ENCODE peak calls at places on chromosomes 16 and 17, in nine cellular contexts. One of them, this sample, is unnamed.

GRCh38 chr16:17578921-17579876 is 108.4 kb upstream of the XYLT1 start:
- DNase-seq in HepG2: peak
- DNase-seq in SK-N-MC: peak
- DNase-seq in fibroblast of lung: peak
- DNase-seq in neural progenitor cell: peak
- DNase-seq in endothelial cell of umbilical vein: peak
- DNase-seq in hepatocyte: peak
- DNase-seq in MM.1S: peak
- DNase-seq in PC-3: peak
- DNase-seq in this sample: peak

GRCh38 chr17:17700251-17700969 is 19.2 kb downstream of the RAI1 start:
- DNase-seq in SK-N-MC: no peak
- DNase-seq in fibroblast of lung: no peak
- DNase-seq in hepatocyte: no peak
- DNase-seq in endothelial cell of umbilical vein: no peak
- DNase-seq in HepG2: no peak
- DNase-seq in neural progenitor cell: peak
- DNase-seq in MM.1S: no peak
- DNase-seq in PC-3: no peak
- DNase-seq in this sample: no peak

GRCh38 chr17:69448431-69449102 is 34.1 kb downstream of the MAP2K6 start:
- DNase-seq in fibroblast of lung: peak
- DNase-seq in SK-N-MC: no peak
- DNase-seq in hepatocyte: no peak
- DNase-seq in MM.1S: no peak
- DNase-seq in endothelial cell of umbilical vein: peak
- DNase-seq in PC-3: no peak
- DNase-seq in neural progenitor cell: peak
- DNase-seq in HepG2: no peak
- DNase-seq in this sample: no peak

GRCh38 chr17:66427134-66427533 is 124.7 kb downstream of the PRKCA start:
- DNase-seq in fibroblast of lung: no peak
- DNase-seq in PC-3: no peak
- DNase-seq in MM.1S: no peak
- DNase-seq in SK-N-MC: no peak
- DNase-seq in hepatocyte: no peak
- DNase-seq in neural progenitor cell: no peak
- DNase-seq in endothelial cell of umbilical vein: no peak
- DNase-seq in HepG2: no peak
- DNase-seq in this sample: no peak

GRCh38 chr17:80274317-80274716 is 13.7 kb downstream of the RNF213 start:
- DNase-seq in fibroblast of lung: no peak
- DNase-seq in HepG2: no peak
- DNase-seq in SK-N-MC: no peak
- DNase-seq in MM.1S: no peak
- DNase-seq in hepatocyte: no peak
- DNase-seq in endothelial cell of umbilical vein: no peak
- DNase-seq in PC-3: no peak
- DNase-seq in neural progenitor cell: no peak
- DNase-seq in this sample: no peak

GRCh38 chr17:83032781-83033180 is 46.6 kb upstream of the METRNL start:
- DNase-seq in hepatocyte: no peak
- DNase-seq in neural progenitor cell: no peak
- DNase-seq in fibroblast of lung: no peak
- DNase-seq in MM.1S: no peak
- DNase-seq in endothelial cell of umbilical vein: no peak
- DNase-seq in SK-N-MC: no peak
- DNase-seq in HepG2: no peak
- DNase-seq in PC-3: no peak
- DNase-seq in this sample: no peak

GRCh38 chr16:50012182-50012581 is 12.8 kb upstream of the CNEP1R1 start:
- DNase-seq in endothelial cell of umbilical vein: no peak
- DNase-seq in HepG2: no peak
- DNase-seq in neural progenitor cell: no peak
- DNase-seq in hepatocyte: no peak
- DNase-seq in MM.1S: no peak
- DNase-seq in PC-3: no peak
- DNase-seq in fibroblast of lung: no peak
- DNase-seq in SK-N-MC: no peak
- DNase-seq in this sample: no peak

GRCh38 chr17:75525806-75526554 is 483 bp downstream of the LLGL2 start:
- DNase-seq in neural progenitor cell: peak
- DNase-seq in PC-3: peak
- DNase-seq in fibroblast of lung: no peak
- DNase-seq in HepG2: peak
- DNase-seq in SK-N-MC: no peak
- DNase-seq in endothelial cell of umbilical vein: no peak
- DNase-seq in hepatocyte: peak
- DNase-seq in MM.1S: no peak
- DNase-seq in this sample: no peak

GRCh38 chr17:64131606-64132270 is 1.8 kb upstream of the ERN1 start:
- DNase-seq in endothelial cell of umbilical vein: no peak
- DNase-seq in neural progenitor cell: no peak
- DNase-seq in hepatocyte: no peak
- DNase-seq in PC-3: no peak
- DNase-seq in SK-N-MC: no peak
- DNase-seq in fibroblast of lung: no peak
- DNase-seq in HepG2: no peak
- DNase-seq in MM.1S: peak
- DNase-seq in this sample: no peak

DNA sequence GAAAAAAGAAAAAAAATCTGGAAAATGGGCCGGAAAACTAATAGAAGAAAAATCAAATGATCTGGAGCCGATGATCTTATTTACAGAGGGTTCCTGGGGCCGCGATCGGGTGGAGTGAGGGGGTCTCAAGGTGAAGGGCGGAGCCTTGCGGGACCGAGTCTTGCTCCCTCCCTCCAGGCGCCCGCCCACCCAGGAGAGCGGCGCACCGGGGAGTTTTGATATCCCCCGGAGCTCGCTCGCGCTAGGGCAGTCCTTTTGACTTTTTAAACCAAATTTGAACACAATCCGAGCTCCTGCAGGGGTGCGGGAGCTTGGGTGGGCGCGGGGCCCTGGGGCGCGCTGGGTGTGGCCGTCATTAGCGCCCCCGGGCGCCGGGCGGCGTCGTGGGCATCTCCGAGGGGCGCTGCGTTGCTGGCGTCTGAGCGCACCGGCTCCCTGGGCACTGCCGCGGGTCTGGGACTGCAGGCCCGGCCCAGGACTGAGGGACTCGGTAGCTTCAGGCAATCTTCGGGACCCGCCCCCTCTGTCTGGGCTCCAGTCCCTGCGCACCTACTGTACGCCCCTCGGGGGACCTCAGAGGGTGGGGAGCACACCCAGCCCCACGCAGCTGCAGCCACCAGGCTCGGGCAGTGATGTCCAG is 10.9 kb downstream of the MAF start:
- DNase-seq in HepG2: no peak
- DNase-seq in hepatocyte: no peak
- DNase-seq in PC-3: no peak
- DNase-seq in SK-N-MC: no peak
- DNase-seq in neural progenitor cell: no peak
- DNase-seq in endothelial cell of umbilical vein: no peak
- DNase-seq in fibroblast of lung: no peak
- DNase-seq in MM.1S: no peak
- DNase-seq in this sample: no peak
- TF ChIP-seq EZH2 in HepG2: no peak
- TF ChIP-seq EZH2 in hepatocyte: no peak
- TF ChIP-seq EZH2 in PC-3: no peak
- TF ChIP-seq EZH2 in SK-N-MC: no peak
- TF ChIP-seq EZH2 in neural progenitor cell: no peak
- TF ChIP-seq EZH2 in endothelial cell of umbilical vein: no peak
- TF ChIP-seq EZH2 in fibroblast of lung: no peak
- TF ChIP-seq EZH2 in MM.1S: no peak
- TF ChIP-seq EZH2 in this sample: no peak

DNA sequence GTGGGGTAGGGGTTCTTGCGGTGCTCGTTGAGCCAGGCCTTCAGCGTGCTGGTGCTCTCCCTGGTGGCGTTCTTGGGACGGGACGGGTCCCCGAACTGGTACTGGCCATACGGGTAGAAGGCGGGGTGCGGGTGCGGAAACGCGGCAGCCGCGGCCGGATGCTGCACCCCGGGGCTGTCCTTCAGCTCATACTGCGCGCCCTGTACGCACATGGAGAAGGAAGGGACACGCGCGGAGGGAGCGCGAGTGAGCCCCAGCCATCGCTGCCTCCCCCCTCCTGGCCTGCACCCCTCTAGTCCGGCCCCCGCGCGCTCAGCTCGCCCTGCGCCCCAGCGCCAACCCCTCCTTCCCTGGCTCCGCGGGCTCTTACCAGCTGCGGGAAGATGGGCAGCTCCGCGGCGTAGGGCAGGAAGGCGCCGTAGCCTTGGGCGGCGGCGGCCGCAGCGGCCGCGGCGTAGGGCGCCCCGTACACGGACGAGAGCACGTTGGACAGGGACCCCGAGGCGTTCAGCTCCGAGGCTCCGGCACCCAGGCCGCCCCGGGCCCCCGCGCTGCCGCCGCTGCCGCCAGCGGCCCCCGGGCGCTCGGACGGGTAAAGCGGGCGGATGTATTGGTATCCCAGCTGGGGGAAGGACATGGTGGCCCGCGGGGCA is 1.0 kb downstream of the IRX3 start:
- DNase-seq in hepatocyte: no peak
- DNase-seq in PC-3: no peak
- DNase-seq in SK-N-MC: no peak
- DNase-seq in neural progenitor cell: peak
- DNase-seq in HepG2: peak
- DNase-seq in MM.1S: no peak
- DNase-seq in fibroblast of lung: peak
- DNase-seq in endothelial cell of umbilical vein: no peak
- DNase-seq in this sample: peak
- TF ChIP-seq EZH2 in hepatocyte: no peak
- TF ChIP-seq EZH2 in PC-3: peak
- TF ChIP-seq EZH2 in SK-N-MC: no peak
- TF ChIP-seq EZH2 in neural progenitor cell: no peak
- TF ChIP-seq EZH2 in HepG2: no peak
- TF ChIP-seq EZH2 in MM.1S: no peak
- TF ChIP-seq EZH2 in fibroblast of lung: peak
- TF ChIP-seq EZH2 in endothelial cell of umbilical vein: peak
- TF ChIP-seq EZH2 in this sample: no peak

DNA sequence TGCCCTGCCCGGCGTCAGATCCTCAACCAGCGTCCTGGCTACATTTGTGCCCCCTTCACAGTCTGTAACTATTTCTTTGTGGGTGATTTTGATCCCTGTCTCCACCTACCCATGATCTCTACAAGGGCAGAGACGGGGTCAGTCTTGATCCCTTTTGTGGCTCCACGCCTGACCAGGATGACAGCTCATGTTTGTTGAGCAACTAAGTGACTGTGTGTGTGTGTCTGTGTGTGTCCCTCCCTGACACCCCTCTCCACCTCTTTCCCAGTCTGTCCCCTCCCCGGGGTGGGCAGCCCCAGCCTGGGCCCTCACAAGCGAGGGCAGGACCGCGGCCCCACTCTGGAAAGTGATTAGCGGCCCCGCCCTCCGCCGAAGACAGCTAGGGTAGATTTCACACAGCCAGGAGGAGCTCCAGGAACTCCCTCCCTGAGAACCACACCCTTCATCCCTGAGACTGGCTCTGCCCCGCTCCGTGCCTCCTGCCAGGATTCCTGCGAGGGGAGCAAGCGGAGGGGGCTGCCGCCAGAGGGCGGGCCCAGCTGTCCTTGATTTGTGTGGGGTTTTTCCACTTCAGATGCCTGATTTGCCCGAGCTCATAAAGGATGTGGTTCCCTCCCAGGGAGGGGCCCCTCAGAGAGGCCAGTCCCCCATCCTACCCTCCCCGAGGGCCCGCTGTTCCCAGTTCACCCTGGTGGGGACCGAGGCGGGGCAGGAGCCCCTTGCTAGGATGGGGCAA is 5.3 kb upstream of the HS3ST6 start:
- DNase-seq in HepG2: peak
- DNase-seq in neural progenitor cell: peak
- DNase-seq in MM.1S: no peak
- DNase-seq in hepatocyte: peak
- DNase-seq in SK-N-MC: peak
- DNase-seq in fibroblast of lung: peak
- DNase-seq in endothelial cell of umbilical vein: peak
- DNase-seq in PC-3: peak
- DNase-seq in this sample: no peak
- TF ChIP-seq EZH2 in HepG2: no peak
- TF ChIP-seq EZH2 in neural progenitor cell: peak
- TF ChIP-seq EZH2 in MM.1S: no peak
- TF ChIP-seq EZH2 in hepatocyte: no peak
- TF ChIP-seq EZH2 in SK-N-MC: no peak
- TF ChIP-seq EZH2 in fibroblast of lung: no peak
- TF ChIP-seq EZH2 in endothelial cell of umbilical vein: no peak
- TF ChIP-seq EZH2 in PC-3: no peak
- TF ChIP-seq EZH2 in this sample: no peak

DNA sequence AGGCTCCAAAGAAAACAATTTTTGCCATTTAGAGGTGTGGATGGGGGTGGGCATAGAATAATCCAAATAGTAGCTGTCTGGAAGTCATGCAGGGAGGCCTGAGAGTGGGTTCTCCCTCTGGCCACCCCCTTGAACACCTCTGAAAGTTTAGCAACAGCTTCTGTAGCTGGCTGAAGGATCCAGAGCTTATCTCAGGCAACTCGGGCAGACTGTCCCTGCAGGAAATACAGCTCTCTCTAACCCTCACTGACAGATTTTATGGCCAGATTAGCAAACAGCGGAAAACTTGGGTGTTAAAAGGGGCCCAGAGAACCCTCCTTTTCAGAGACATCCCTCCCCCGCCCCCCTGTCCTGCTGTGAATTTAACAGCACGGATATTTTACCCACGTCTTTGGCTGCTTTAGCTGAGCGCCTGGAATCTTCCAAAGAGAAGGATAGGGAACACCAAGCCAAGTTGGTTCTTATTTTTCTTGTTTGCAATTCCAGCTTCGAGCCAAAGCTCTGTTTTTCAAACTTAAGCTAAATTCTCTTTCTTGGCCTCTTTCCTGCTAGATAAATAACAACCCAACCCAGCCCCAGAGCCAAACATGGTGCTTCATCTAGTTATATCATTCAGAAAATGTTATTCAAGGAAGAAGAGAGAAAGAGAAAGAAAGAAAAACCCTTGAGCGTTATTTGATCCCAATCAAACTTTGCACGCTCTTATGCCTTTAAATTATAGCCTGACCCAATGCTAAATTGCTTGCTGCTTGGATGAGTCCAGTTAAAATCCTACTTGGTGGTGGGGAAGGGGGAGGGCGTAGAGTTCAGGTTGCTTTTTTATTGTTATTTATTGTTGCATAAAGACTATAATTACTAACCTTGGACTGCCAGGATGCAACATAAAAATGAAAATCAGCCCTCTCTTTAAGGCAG is 2.3 kb upstream of the HOXB2 start:
- DNase-seq in hepatocyte: peak
- DNase-seq in HepG2: no peak
- DNase-seq in MM.1S: no peak
- DNase-seq in SK-N-MC: peak
- DNase-seq in endothelial cell of umbilical vein: peak
- DNase-seq in PC-3: no peak
- DNase-seq in neural progenitor cell: no peak
- DNase-seq in fibroblast of lung: peak
- DNase-seq in this sample: no peak
- TF ChIP-seq EZH2 in hepatocyte: peak
- TF ChIP-seq EZH2 in HepG2: no peak
- TF ChIP-seq EZH2 in MM.1S: no peak
- TF ChIP-seq EZH2 in SK-N-MC: no peak
- TF ChIP-seq EZH2 in endothelial cell of umbilical vein: no peak
- TF ChIP-seq EZH2 in PC-3: no peak
- TF ChIP-seq EZH2 in neural progenitor cell: peak
- TF ChIP-seq EZH2 in fibroblast of lung: no peak
- TF ChIP-seq EZH2 in this sample: no peak

GRCh38 chr17:1228752-1229353 is 41.4 kb upstream of the BHLHA9 start:
- DNase-seq in neural progenitor cell: peak
- DNase-seq in MM.1S: no peak
- DNase-seq in fibroblast of lung: no peak
- DNase-seq in SK-N-MC: no peak
- DNase-seq in PC-3: no peak
- DNase-seq in endothelial cell of umbilical vein: no peak
- DNase-seq in hepatocyte: no peak
- DNase-seq in HepG2: no peak
- DNase-seq in this sample: no peak
- TF ChIP-seq EZH2 in neural progenitor cell: peak
- TF ChIP-seq EZH2 in MM.1S: no peak
- TF ChIP-seq EZH2 in fibroblast of lung: peak
- TF ChIP-seq EZH2 in SK-N-MC: no peak
- TF ChIP-seq EZH2 in PC-3: no peak
- TF ChIP-seq EZH2 in endothelial cell of umbilical vein: peak
- TF ChIP-seq EZH2 in hepatocyte: no peak
- TF ChIP-seq EZH2 in HepG2: peak
- TF ChIP-seq EZH2 in this sample: no peak

This sample was measured in DND-41.